ENCODE peak calls at places on chromosomes 2 and 18, in six cellular contexts. C is GM12878, I is HepG2, W is upper lobe of left lung, E is K562, V is A549. J is an unnamed sample.

GRCh38 chr2:207662203-207662602 is 37.0 kb upstream of the METTL21A start:
- ATAC-seq in C (peak; percentile 97), I (no peak), W (peak; percentile 61), E (no peak), V (peak; percentile 27), J (no peak)

GRCh38 chr2:9820020-9820973 is 23.0 kb upstream of the TAF1B start:
- ATAC-seq in C (no peak), I (peak; percentile 46), W (peak; percentile 85), E (no peak), V (peak; percentile 52), J (peak; percentile 19)

GRCh38 chr2:70852824-70853223 is 17.2 kb upstream of the CD207 start:
- ATAC-seq in C (no peak), I (no peak), W (no peak), E (no peak), V (no peak), J (no peak)

GRCh38 chr2:160331258-160332025 is 131.4 kb upstream of the ITGB6 start:
- ATAC-seq in C (no peak), I (peak; percentile 17), W (no peak), E (no peak), V (peak; percentile 34), J (no peak)

GRCh38 chr18:79708412-79708811 is 28.8 kb downstream of the CTDP1 start:
- ATAC-seq in C (peak; percentile 62), I (no peak), W (no peak), E (no peak), V (no peak), J (no peak)

GRCh38 chr2:121790276-121790956 is 35.0 kb downstream of the TSN start:
- ATAC-seq in C (peak; percentile 44), I (peak; percentile 79), W (peak; percentile 72), E (peak; percentile 50), V (peak; percentile 91), J (no peak)

GRCh38 chr2:20483496-20483895 is 36.6 kb downstream of the RHOB start:
- ATAC-seq in C (no peak), I (no peak), W (peak; percentile 85), E (no peak), V (no peak), J (peak; percentile 84)

GRCh38 chr2:97742381-97742847 is 29.0 kb downstream of the ZAP70 start:
- ATAC-seq in C (no peak), I (no peak), W (no peak), E (no peak), V (no peak), J (no peak)

GRCh38 chr18:7982216-7982615 is 415.1 kb downstream of the PTPRM start:
- ATAC-seq in C (no peak), I (no peak), W (no peak), E (no peak), V (no peak), J (no peak)

GRCh38 chr2:215022418-215022817 is 116.0 kb downstream of the ABCA12 start:
- ATAC-seq in C (no peak), I (no peak), W (no peak), E (no peak), V (no peak), J (no peak)

GRCh38 chr18:49486617-49486958 is 446 bp downstream of the C18orf32 start:
- ATAC-seq in C (no peak), I (peak; percentile 47), W (peak; percentile 54), E (peak; percentile 16), V (peak; percentile 39), J (peak; percentile 7)

GRCh38 chr18:44893045-44893706 is 212.5 kb downstream of the SETBP1 start:
- ATAC-seq in C (no peak), I (no peak), W (no peak), E (no peak), V (no peak), J (no peak)

GRCh38 chr2:18959952-18960717 is 370.8 kb upstream of the NT5C1B start:
- ATAC-seq in C (no peak), I (no peak), W (no peak), E (no peak), V (no peak), J (no peak)

GRCh38 chr2:47686018-47686417 is 96.9 kb upstream of the MSH6 start:
- ATAC-seq in C (no peak), I (peak; percentile 60), W (no peak), E (no peak), V (no peak), J (no peak)

GRCh38 chr18:21264651-21265050 is 22.6 kb downstream of the GREB1L start:
- ATAC-seq in C (no peak), I (peak; percentile 99), W (no peak), E (no peak), V (no peak), J (no peak)

GRCh38 chr18:21267370-21267769 is 25.3 kb downstream of the GREB1L start:
- ATAC-seq in C (no peak), I (peak; percentile 45), W (no peak), E (no peak), V (no peak), J (no peak)

GRCh38 chr18:21269349-21269748 is 27.3 kb downstream of the GREB1L start:
- ATAC-seq in C (no peak), I (no peak), W (no peak), E (no peak), V (no peak), J (no peak)

GRCh38 chr18:21262979-21263378 is 20.9 kb downstream of the GREB1L start:
- ATAC-seq in C (no peak), I (no peak), W (no peak), E (no peak), V (no peak), J (no peak)

DNA sequence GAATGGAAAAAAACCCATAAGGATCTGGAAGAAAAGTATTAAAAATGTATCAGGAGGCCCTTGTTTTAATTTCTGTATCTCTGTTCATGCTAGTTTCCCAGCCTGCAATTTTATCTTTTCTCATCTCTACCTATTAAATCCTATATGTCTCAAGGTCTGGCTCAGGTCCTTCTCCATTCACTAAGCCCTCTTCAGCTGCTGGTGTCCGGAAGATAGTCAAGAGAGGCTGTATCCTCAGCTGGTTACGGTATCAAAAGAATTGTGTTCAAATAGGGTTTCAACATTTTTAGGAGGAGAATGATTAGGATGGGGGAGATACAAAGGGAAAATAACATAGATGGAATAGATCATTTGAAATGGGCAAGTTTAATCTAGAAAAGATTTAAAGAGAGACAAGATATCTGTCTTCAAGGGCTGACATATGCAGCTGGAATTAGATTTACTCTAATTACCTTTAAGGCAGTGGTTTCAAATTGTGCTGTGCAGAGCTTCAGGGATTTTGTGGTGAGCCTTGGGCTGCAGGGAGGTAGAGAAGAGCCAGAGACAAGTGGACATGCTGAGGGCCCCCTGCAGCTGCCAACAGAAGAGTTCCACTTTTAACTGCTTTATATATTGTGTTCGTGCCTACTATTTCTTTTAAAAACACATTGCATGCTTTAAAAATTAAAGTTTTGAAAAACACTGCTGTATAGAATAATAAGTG is 24.1 kb downstream of the GREB1L start:
- ATAC-seq in C (no peak), I (no peak), W (no peak), E (no peak), V (no peak), J (no peak)
- H3K4me1 ChIP-seq in C (no peaks in the 10 kb centered on the region), I (peaks cover 52% of the 10 kb centered on the region), W (no peaks in the 10 kb centered on the region), E (no peaks in the 10 kb centered on the region), V (peaks cover 3% of the 10 kb centered on the region), J (no peaks in the 10 kb centered on the region)

GRCh38 chr2:77046339-77046738 is 475.8 kb downstream of the LRRTM4 start:
- ATAC-seq in C (no peak), I (no peak), W (no peak), E (no peak), V (no peak), J (no peak)
- TF ChIP-seq EP300 in C (no peak), I (no peak), W (no peak), E (no peak), V (no peak), J (no peak)

GRCh38 chr2:231479455-231479854 is 15.2 kb upstream of the NCL start:
- ATAC-seq in C (no peak), I (no peak), W (no peak), E (peak; percentile 81), V (no peak), J (no peak)
- H3K4me1 ChIP-seq in C (peaks cover 15% of the 10 kb centered on the region), I (peaks cover 7% of the 10 kb centered on the region), W (peaks cover 2% of the 10 kb centered on the region), E (no peaks in the 10 kb centered on the region), V (peaks cover 4% of the 10 kb centered on the region), J (peaks cover 19% of the 10 kb centered on the region)

GRCh38 chr2:216572582-216573578 is 60.3 kb upstream of the IGFBP2 start:
- ATAC-seq in C (no peak), I (peak; percentile 66), W (peak; percentile 55), E (no peak), V (no peak), J (peak; percentile 94)
- TF ChIP-seq EP300 in C (no peak), I (peak; percentile 63), W (peak; percentile 4), E (no peak), V (no peak), J (no peak)

GRCh38 chr2:138501427-138502252 is at the start of gene SPOPL:
- ATAC-seq in C (peak; percentile 86), I (peak; percentile 92), W (peak; percentile 98), E (peak; percentile 94), V (peak; percentile 96), J (peak; percentile 98)
- H3K4me1 ChIP-seq in C (peaks cover 16% of the 10 kb centered on the region), I (peaks cover 56% of the 10 kb centered on the region), W (peaks cover 20% of the 10 kb centered on the region), E (peaks cover 34% of the 10 kb centered on the region), V (peaks cover 41% of the 10 kb centered on the region), J (peaks cover 58% of the 10 kb centered on the region)

GRCh38 chr2:186032930-186033329 is 294.3 kb downstream of the FSIP2 start:
- ATAC-seq in C (no peak), I (no peak), W (no peak), E (no peak), V (no peak), J (no peak)
- TF ChIP-seq EP300 in C (no peak), I (no peak), W (no peak), E (no peak), V (no peak), J (no peak)

DNA sequence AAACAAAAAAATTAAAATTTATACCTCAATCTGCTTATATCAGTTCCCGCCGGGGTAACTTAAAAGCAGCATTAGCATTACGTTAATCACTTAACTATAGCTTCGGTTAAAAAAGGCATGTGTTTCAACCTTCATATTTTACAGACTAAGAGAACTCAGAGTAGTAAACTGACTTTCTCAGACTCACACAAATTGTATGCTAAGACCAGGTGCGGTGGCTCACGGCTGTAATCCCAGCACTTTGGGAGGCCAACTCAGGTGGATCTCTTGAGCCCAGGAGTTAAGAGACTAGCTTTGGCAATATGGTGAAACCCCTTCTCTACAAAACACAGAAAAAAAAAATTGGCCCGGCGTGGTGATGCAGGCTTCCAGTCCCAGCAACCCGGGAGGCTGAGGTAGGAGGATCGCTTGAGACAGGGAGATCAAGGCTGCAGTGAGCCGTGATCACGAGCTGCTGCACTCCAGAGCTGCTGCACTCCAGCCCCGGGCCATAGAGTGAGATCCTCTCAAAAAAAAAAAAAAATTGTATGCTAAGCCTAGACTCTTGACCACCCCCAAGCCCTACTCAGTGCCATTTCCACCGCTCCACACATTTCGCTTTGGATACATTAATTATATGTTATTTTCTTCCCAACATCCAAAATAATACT is 2.4 kb downstream of the HNRNPLL start:
- ATAC-seq in C (no peak), I (no peak), W (no peak), E (peak; percentile 44), V (no peak), J (no peak)
- H3K4me1 ChIP-seq in C (peaks cover 5% of the 10 kb centered on the region), I (peaks cover 60% of the 10 kb centered on the region), W (peaks cover 39% of the 10 kb centered on the region), E (peaks cover 40% of the 10 kb centered on the region), V (peaks cover 47% of the 10 kb centered on the region), J (peaks cover 11% of the 10 kb centered on the region)